ENCODE peak calls at places on chromosomes 4 and X, in seven cellular contexts. E is SK-N-SH, Z is GM12878, V is HepG2, O is K562, F is H1, L is GM12892. G is an unnamed sample.
A peak's percentile ranks its signal among the peaks of the same experiment; 100 is the strongest.

GRCh38 chrX:7154040-7154597 is 6.2 kb upstream of the PUDP start:
- DNase-seq in E (no peak), Z (no peak), V (no peak), O (no peak), F (no peak), L (no peak), G (no peak)

GRCh38 chrX:39058724-39059123 is 257.5 kb downstream of the MID1IP1 start:
- DNase-seq in E (no peak), Z (no peak), V (no peak), O (no peak), F (no peak), L (no peak), G (no peak)

GRCh38 chr4:6939761-6940743 is 30.4 kb downstream of the TBC1D14 start:
- DNase-seq in E (no peak), Z (no peak), V (no peak), O (peak; percentile 33), F (no peak), L (no peak), G (no peak)

GRCh38 chr4:137955615-137956014 is 286.5 kb downstream of the SLC7A11 start:
- DNase-seq in E (no peak), Z (no peak), V (no peak), O (no peak), F (no peak), L (no peak), G (no peak)

GRCh38 chrX:65581661-65582339 is 47.2 kb upstream of the LAS1L start:
- DNase-seq in E (peak; percentile 57), Z (no peak), V (peak; percentile 26), O (peak; percentile 80), F (peak; percentile 10), L (peak; percentile 33), G (no peak)

GRCh38 chr4:100511906-100512305 is 5.9 kb downstream of the EMCN start:
- DNase-seq in E (no peak), Z (no peak), V (no peak), O (no peak), F (no peak), L (no peak), G (no peak)

GRCh38 chrX:54934058-54934457 is 13.4 kb downstream of the TRO start:
- DNase-seq in E (no peak), Z (no peak), V (no peak), O (no peak), F (no peak), L (no peak), G (no peak)

GRCh38 chr4:5524451-5524850 is 183.9 kb downstream of the EVC2 start:
- DNase-seq in E (no peak), Z (no peak), V (no peak), O (no peak), F (no peak), L (no peak), G (no peak)

GRCh38 chr4:153809307-153809706 is 20.4 kb upstream of the SFRP2 start:
- DNase-seq in E (no peak), Z (peak; percentile 17), V (no peak), O (no peak), F (no peak), L (no peak), G (no peak)

GRCh38 chrX:150694738-150695410 is 1.7 kb downstream of the MTMR1 start:
- DNase-seq in E (no peak), Z (no peak), V (no peak), O (peak; percentile 24), F (no peak), L (no peak), G (no peak)

GRCh38 chr4:139720806-139721205 is 55.2 kb downstream of the MGST2 start:
- DNase-seq in E (no peak), Z (no peak), V (no peak), O (no peak), F (no peak), L (no peak), G (no peak)

GRCh38 chr4:110224812-110225211 is 26.4 kb upstream of the ELOVL6 start:
- DNase-seq in E (no peak), Z (no peak), V (no peak), O (peak; percentile 33), F (no peak), L (no peak), G (no peak)

GRCh38 chr4:153850525-153851280 is 61.8 kb upstream of the SFRP2 start:
- DNase-seq in E (peak; percentile 10), Z (no peak), V (no peak), O (no peak), F (no peak), L (no peak), G (no peak)

GRCh38 chr4:6087669-6088068 is 69.4 kb upstream of the C4orf50 start:
- DNase-seq in E (peak; percentile 73), Z (no peak), V (peak; percentile 39), O (peak; percentile 33), F (peak; percentile 59), L (no peak), G (no peak)

GRCh38 chrX:107673933-107674479 is 45.7 kb downstream of the PRPS1 start:
- DNase-seq in E (no peak), Z (peak; percentile 79), V (no peak), O (peak; percentile 69), F (no peak), L (peak; percentile 48), G (no peak)

GRCh38 chr4:151409470-151410313 is 716 bp downstream of the FHIP1A start:
- DNase-seq in E (peak; percentile 57), Z (no peak), V (peak; percentile 79), O (no peak), F (no peak), L (no peak), G (no peak)

GRCh38 chr4:86928400-86929255 is 6.2 kb upstream of the AFF1 start:
- DNase-seq in E (no peak), Z (no peak), V (no peak), O (no peak), F (no peak), L (no peak), G (no peak)

GRCh38 chr4:77880784-77881183 is 18.2 kb downstream of the MRPL1 start:
- DNase-seq in E (no peak), Z (no peak), V (no peak), O (no peak), F (no peak), L (no peak), G (no peak)

GRCh38 chr4:145804134-145804533 is 124.2 kb downstream of the C4orf51 start:
- DNase-seq in E (no peak), Z (no peak), V (peak; percentile 54), O (no peak), F (no peak), L (no peak), G (no peak)

GRCh38 chr4:140130677-140131076 is 23.3 kb downstream of the MAML3 start:
- DNase-seq in E (no peak), Z (no peak), V (no peak), O (no peak), F (no peak), L (no peak), G (no peak)

GRCh38 chrX:20267924-20268701 is 1.4 kb upstream of the RPS6KA3 start:
- DNase-seq in E (peak; percentile 56), Z (no peak), V (no peak), O (no peak), F (no peak), L (peak; percentile 24), G (peak; percentile 19)

GRCh38 chr4:123352240-123352945 is 44.2 kb upstream of the SPRY1 start:
- DNase-seq in E (no peak), Z (no peak), V (no peak), O (no peak), F (no peak), L (no peak), G (no peak)

GRCh38 chrX:108468486-108468885 is 28.8 kb downstream of the COL4A5 start:
- DNase-seq in E (no peak), Z (no peak), V (no peak), O (no peak), F (no peak), L (no peak), G (no peak)

DNA sequence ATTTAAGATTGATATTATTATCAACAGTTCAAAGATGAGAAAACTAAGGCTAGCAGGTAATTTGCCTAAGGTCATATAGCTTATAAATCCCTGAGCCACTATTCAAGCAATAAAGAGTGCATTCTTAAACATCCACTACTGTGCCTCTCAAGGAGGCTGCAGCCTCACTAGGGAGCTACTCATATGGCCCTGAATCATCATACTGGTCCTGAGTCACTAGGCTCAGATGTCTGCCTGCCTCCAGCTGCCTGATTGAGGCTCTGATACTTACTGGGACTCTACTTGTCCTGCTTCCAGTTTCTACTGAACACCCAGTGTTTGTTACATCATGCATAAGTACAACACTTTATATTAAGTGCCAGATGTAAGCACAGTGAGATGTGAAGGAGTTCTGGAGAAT is 110.7 kb downstream of the AASDH start:
- DNase-seq in E (no peak), Z (no peak), V (no peak), O (no peak), F (no peak), L (no peak), G (no peak)
- TF ChIP-seq TAF1 in E (no peak), Z (no peak), V (no peak), O (no peak), F (no peak), L (no peak), G (no peak)

DNA sequence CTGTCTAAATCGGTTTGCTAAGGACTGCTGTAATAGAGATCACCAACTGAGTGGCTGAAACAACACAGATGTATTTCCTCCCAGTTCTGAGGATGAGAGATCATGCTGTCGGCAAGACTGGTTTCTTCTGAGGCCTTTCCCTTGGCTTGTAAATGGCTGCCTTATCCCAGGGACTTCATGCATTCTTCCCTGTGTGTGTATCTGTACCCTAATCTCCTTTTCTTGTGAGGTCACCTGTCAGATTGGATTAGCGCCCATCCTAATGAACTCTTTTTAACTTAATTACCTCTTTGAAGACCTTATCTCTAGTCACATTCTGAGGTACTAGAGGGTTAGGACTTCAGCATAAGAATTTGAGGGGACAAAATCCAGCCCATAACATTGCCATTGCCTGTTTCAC is 59.4 kb upstream of the TMEM150C start:
- DNase-seq in E (no peak), Z (no peak), V (no peak), O (no peak), F (no peak), L (no peak), G (no peak)
- TF ChIP-seq TAF1 in E (no peak), Z (no peak), V (no peak), O (no peak), F (no peak), L (no peak), G (no peak)

GRCh38 chr4:169305173-169305572 is 34.4 kb upstream of the SH3RF1 start:
- DNase-seq in E (no peak), Z (no peak), V (no peak), O (no peak), F (no peak), L (no peak), G (no peak)
- TF ChIP-seq TAF1 in E (no peak), Z (no peak), V (no peak), O (no peak), F (no peak), L (no peak), G (no peak)

GRCh38 chr4:64305565-64306254 is 103.5 kb downstream of the TECRL start:
- DNase-seq in E (no peak), Z (peak; percentile 9), V (no peak), O (no peak), F (no peak), L (no peak), G (no peak)
- TF ChIP-seq TAF1 in E (no peak), Z (no peak), V (no peak), O (no peak), F (no peak), L (no peak), G (no peak)

GRCh38 chrX:102658551-102658950 is 7.3 kb downstream of the GPRASP1 start:
- DNase-seq in E (no peak), Z (no peak), V (peak; percentile 65), O (no peak), F (no peak), L (no peak), G (no peak)
- TF ChIP-seq TAF1 in E (no peak), Z (no peak), V (no peak), O (no peak), F (no peak), L (no peak), G (no peak)

G was measured in GM12891.